ENCODE peak calls at places on chromosomes 3 and 15, in seven cellular contexts. H, V, E, B, A, P and D are unnamed samples.

GRCh38 chr3:132253262-132253878 is 63.8 kb upstream of the ACP3 start:
- DNase-seq in A (no peak), V (no peak), H (peak), B (no peak), P (peak), E (peak), D (peak)

GRCh38 chr15:93020976-93021772 is 67.8 kb downstream of the RGMA start:
- DNase-seq in A (no peak), E (no peak), B (no peak), P (no peak), V (no peak), H (no peak), D (no peak)

GRCh38 chr3:195879416-195880036 is 28.8 kb downstream of the TNK2 start:
- DNase-seq in B (no peak), V (no peak), E (no peak), A (peak), P (no peak), H (no peak), D (no peak)

GRCh38 chr3:129277829-129278271 is 820 bp upstream of the HMCES start:
- DNase-seq in V (no peak), H (peak), P (peak), B (no peak), A (no peak), E (peak), D (peak)

GRCh38 chr15:40106203-40107161 is 2.2 kb downstream of the BMF start:
- DNase-seq in H (peak), E (peak), P (peak), A (peak), B (no peak), V (peak), D (peak)

GRCh38 chr15:63474810-63475316 is 29.5 kb upstream of the USP3 start:
- DNase-seq in V (no peak), P (no peak), B (no peak), E (peak), A (no peak), H (peak), D (no peak)

GRCh38 chr15:80556694-80557367 is 138.3 kb upstream of the ABHD17C start:
- DNase-seq in H (no peak), A (no peak), E (peak), V (no peak), B (no peak), P (no peak), D (no peak)

GRCh38 chr3:50627407-50628051 is 10.6 kb downstream of the MAPKAPK3 start:
- DNase-seq in P (peak), B (no peak), A (peak), E (peak), V (no peak), H (peak), D (peak)

GRCh38 chr3:50675179-50676030 is 678 bp downstream of the DOCK3 start:
- DNase-seq in A (peak), E (no peak), P (peak), B (peak), V (no peak), H (peak), D (no peak)

GRCh38 chr15:36177590-36178281 is 401.7 kb upstream of the CDIN1 start:
- DNase-seq in H (no peak), E (peak), A (no peak), V (no peak), P (no peak), B (no peak), D (peak)

GRCh38 chr15:66841953-66842681 is 140.1 kb downstream of the SMAD6 start:
- DNase-seq in A (peak), B (no peak), P (peak), E (peak), V (peak), H (peak), D (peak)

GRCh38 chr3:98343647-98344507 is 9.8 kb upstream of the OR5K4 start:
- DNase-seq in H (peak), V (no peak), E (peak), P (peak), B (no peak), A (no peak), D (peak)

GRCh38 chr3:149781216-149781615 is 11.1 kb downstream of the ANKUB1 start:
- DNase-seq in H (peak), V (no peak), B (no peak), E (no peak), P (no peak), A (no peak), D (no peak)

GRCh38 chr15:37135225-37135624 is 34.9 kb upstream of the MEIS2 start:
- DNase-seq in V (no peak), H (peak), E (no peak), A (no peak), B (no peak), P (peak), D (no peak)

GRCh38 chr3:149471991-149472390 is 2.5 kb upstream of the TM4SF4 start:
- DNase-seq in A (no peak), H (no peak), V (no peak), B (no peak), P (no peak), E (no peak), D (no peak)

GRCh38 chr15:81573098-81573746 is 199.2 kb upstream of the TMC3 start:
- DNase-seq in H (no peak), P (peak), V (no peak), A (no peak), E (no peak), B (no peak), D (no peak)

GRCh38 chr3:154431043-154431442 is 1.1 kb upstream of the GPR149 start:
- DNase-seq in P (no peak), H (no peak), E (no peak), B (no peak), V (no peak), A (no peak), D (no peak)

GRCh38 chr3:154427685-154428291 is 2.2 kb downstream of the GPR149 start:
- DNase-seq in E (no peak), B (no peak), P (peak), V (no peak), A (peak), H (no peak), D (no peak)

GRCh38 chr3:154428369-154429206 is 1.4 kb downstream of the GPR149 start:
- DNase-seq in P (peak), V (no peak), B (no peak), E (no peak), A (peak), H (no peak), D (no peak)

GRCh38 chr3:154430014-154430413 is at the start of gene GPR149:
- DNase-seq in E (no peak), B (no peak), H (no peak), P (peak), A (no peak), V (no peak), D (no peak)
- H3K4me3 ChIP-seq in E (no peak), B (no peak), H (no peak), P (peak), A (no peak), V (no peak), D (no peak)

GRCh38 chr15:74844319-74845207 is 1.6 kb upstream of the ULK3 start:
- DNase-seq in B (no peak), E (no peak), V (no peak), A (no peak), P (no peak), H (no peak), D (no peak)

GRCh38 chr15:74843891-74844299 is 939 bp upstream of the ULK3 start:
- DNase-seq in P (no peak), H (peak), A (no peak), B (no peak), V (no peak), E (no peak), D (no peak)

GRCh38 chr15:74841761-74842385 is 1.1 kb downstream of the ULK3 start:
- DNase-seq in E (no peak), V (no peak), B (no peak), A (no peak), H (no peak), P (no peak), D (no peak)

GRCh38 chr15:74842581-74843444 is at the start of gene ULK3:
- DNase-seq in E (peak), V (peak), H (peak), A (peak), B (peak), P (peak), D (peak)

DNA sequence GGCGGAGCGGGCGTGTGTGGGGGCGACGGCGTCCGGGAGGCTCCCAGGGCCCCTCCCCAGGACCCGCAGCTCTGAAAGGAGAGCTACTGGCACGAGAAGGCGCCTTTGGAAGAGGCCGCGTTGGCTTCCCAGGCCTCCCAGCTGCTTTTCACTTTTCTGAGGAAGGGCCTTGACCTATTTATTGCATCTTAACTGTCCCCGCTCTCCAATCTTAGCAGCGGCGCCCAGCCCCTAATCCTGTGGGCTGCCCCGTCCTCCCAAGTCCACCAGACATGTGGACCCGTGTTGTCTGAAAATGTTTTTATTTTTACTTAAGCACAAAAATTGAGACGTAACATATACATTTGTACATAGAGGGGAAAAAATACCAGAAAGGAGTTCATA is 481 bp upstream of the ULK3 start:
- DNase-seq in B (no peak), H (no peak), A (no peak), V (no peak), P (no peak), E (no peak), D (no peak)
- TF ChIP-seq CTCF in B (no peak), H (no peak), A (no peak), V (no peak), P (no peak), E (no peak), D (no peak)

DNA sequence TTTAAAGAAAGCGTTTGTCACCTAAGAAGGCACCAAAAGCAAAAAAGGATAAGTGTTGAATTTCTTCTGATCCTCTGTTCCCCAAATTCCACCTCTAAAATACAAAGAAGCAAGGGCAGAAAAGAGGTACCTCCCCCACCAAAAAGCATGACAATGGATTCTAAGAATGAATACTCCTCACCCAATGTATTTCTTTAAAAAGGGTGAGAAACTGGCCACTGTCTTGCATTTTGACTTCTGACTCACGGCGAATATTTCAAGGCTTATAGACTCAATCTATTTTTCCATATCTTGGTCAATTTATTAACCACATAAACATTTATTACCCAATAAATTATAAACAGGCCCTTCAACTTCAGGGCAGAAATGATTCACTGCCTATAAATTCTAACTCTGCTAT is 131.1 kb downstream of the NR1I2 start:
- DNase-seq in H (no peak), V (no peak), E (peak), B (no peak), A (no peak), P (peak), D (peak)
- H3K4me3 ChIP-seq in H (no peak), V (no peak), E (no peak), B (no peak), A (no peak), P (peak), D (no peak)

GRCh38 chr3:139434764-139435291 is 41.5 kb downstream of the RBP2 start:
- DNase-seq in E (peak), V (no peak), A (no peak), B (no peak), P (peak), H (no peak), D (peak)
- TF ChIP-seq CTCF in E (no peak), V (no peak), A (no peak), B (no peak), P (peak), H (no peak), D (no peak)

DNA sequence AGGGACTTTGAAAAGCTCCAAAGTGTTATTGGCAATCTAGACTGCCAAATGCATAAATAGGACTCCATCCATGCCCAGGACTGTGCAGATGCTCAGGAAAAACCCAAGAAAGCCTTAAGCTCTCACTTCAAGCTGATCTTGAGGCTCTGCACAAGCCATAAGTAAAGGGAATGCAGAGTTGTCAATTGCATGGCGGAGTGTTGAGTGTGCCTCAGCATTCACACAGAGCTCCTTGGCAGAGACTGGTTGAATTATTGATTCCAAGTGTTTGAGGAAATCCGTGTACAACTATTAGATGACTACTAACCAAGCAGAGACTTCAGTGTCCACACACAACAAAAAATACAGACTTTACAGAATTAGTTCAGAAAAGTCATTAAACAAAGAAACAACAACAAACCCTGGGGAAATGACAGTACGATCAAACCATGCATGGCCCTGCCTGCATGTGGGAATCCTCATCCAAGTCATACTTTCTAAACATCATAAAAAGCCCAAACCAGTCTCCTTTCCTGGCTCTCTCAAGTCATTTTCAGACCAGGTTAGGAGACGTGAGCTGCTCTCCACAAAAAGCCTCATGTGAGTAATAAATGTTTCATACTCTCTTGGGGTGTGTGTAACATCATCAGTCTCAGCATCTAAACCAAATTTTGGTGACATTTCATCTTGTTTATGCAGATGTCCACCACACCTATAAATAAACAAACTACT is 18.7 kb downstream of the GREM1 start:
- DNase-seq in H (no peak), B (no peak), P (no peak), A (no peak), V (no peak), E (no peak), D (peak)
- H3K4me3 ChIP-seq in H (no peak), B (no peak), P (no peak), A (no peak), V (no peak), E (no peak), D (no peak)

GRCh38 chr3:170499562-170500156 is 81.0 kb downstream of the CLDN11 start:
- DNase-seq in E (peak), B (no peak), P (peak), V (no peak), H (peak), A (no peak), D (peak)
- TF ChIP-seq CTCF in E (peak), B (peak), P (peak), V (no peak), H (peak), A (peak), D (peak)

GRCh38 chr15:98801234-98801561 is 152.9 kb downstream of the IGF1R start:
- DNase-seq in V (no peak), A (no peak), P (peak), H (no peak), E (no peak), B (no peak), D (no peak)

GRCh38 chr15:98800437-98801233 is 152.3 kb downstream of the IGF1R start:
- DNase-seq in V (no peak), E (peak), A (no peak), H (peak), P (peak), B (no peak), D (peak)

GRCh38 chr15:98799461-98799971 is 151.2 kb downstream of the IGF1R start:
- DNase-seq in P (peak), H (peak), A (peak), E (no peak), V (no peak), B (no peak), D (no peak)

GRCh38 chr15:98798375-98798893 is 150.1 kb downstream of the IGF1R start:
- DNase-seq in H (no peak), E (no peak), A (no peak), V (no peak), P (no peak), B (no peak), D (no peak)

GRCh38 chr15:98799991-98800390 is 151.7 kb downstream of the IGF1R start:
- DNase-seq in H (peak), A (no peak), P (no peak), B (no peak), V (no peak), E (no peak), D (no peak)
- H3K4me3 ChIP-seq in H (peak), A (no peak), P (peak), B (no peak), V (no peak), E (no peak), D (no peak)

GRCh38 chr3:77536038-77536775 is 496.3 kb downstream of the ROBO2 start:
- DNase-seq in A (no peak), V (no peak), E (no peak), B (no peak), P (peak), H (no peak), D (no peak)
- TF ChIP-seq CTCF in A (no peak), V (no peak), E (no peak), B (no peak), P (peak), H (no peak), D (no peak)

DNA sequence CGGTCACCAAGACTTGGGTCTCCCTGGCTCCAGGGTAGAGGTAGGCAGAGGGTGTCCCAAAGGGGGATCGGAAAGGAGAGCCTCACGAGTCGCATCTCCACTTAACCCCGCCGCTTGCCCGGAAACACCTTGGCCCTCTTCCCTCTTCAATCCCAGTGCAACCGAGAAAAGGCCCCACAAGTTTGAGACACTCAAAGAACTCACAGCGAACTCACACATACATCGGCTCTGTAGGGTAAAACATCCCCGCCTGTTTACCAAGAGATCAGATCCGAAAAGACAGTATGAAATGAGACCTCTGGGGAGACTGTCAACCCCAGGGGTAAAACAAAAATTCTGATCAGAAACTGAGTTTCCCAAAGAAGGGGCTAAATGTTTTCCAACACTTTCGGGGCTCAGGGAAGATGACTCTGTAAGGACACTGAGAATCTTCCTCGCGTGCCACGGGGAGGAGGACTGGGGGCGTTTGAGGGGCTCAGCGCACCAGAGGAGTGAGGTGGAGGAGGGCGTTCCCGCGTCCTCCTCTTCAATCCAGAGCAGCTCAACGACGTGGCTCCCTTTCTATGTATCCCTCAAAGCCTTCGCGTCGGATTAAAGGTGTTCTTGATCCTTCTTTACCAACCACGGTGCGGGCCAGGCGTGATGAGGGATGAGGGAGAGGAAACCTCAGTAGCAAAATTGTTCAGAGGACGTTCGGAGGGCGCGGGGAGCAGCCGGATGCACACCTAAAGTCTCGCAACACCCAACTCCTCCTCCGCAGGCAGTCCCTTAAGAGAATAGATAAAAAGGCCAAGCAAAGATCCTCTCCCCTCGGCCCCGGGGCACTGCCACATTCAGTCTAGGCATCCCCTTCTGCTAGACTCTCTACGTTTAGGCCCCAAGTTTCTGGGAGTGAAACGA is 3.7 kb downstream of the WNT5A start:
- DNase-seq in H (no peak), A (no peak), B (no peak), P (peak), E (no peak), V (no peak), D (no peak)
- H3K4me3 ChIP-seq in H (no peak), A (no peak), B (no peak), P (peak), E (peak), V (no peak), D (no peak)